ENCODE peak calls at places on chromosomes 7 and 10, in ten cellular contexts. I is adrenal gland, N is heart left ventricle, T is lower lobe of right lung, R is cardiac muscle cell, B is PC-3, S is IMR-90, Q is keratinocyte, U is GM23338, D is SJSA1. E is an unnamed sample.

GRCh38 chr7:97390915-97391593 is 273.6 kb downstream of the SDHAF3 start:
- DNase-seq in I (no peak), N (no peak), T (no peak), R (no peak), B (no peak), S (no peak), Q (no peak), U (no peak), D (no peak), E (no peak)

GRCh38 chr10:71701733-71702132 is 17.8 kb downstream of the C10orf105 start:
- DNase-seq in I (no peak), N (no peak), T (no peak), R (no peak), B (no peak), S (no peak), Q (no peak), U (no peak), D (no peak), E (no peak)

GRCh38 chr7:25861704-25862253 is 290.2 kb upstream of the NFE2L3 start:
- DNase-seq in I (no peak), N (no peak), T (no peak), R (no peak), B (no peak), S (no peak), Q (no peak), U (no peak), D (no peak), E (no peak)

GRCh38 chr7:80830584-80831319 is 88.1 kb downstream of the SEMA3C start:
- DNase-seq in I (no peak), N (peak; percentile 19), T (no peak), R (peak; percentile 29), B (peak; percentile 63), S (peak; percentile 48), Q (no peak), U (no peak), D (no peak), E (no peak)

GRCh38 chr10:87862644-87863101 is 660 bp downstream of the KLLN start:
- DNase-seq in I (no peak), N (no peak), T (no peak), R (no peak), B (peak; percentile 34), S (peak; percentile 57), Q (no peak), U (no peak), D (no peak), E (no peak)

GRCh38 chr7:99257675-99258074 is 15.0 kb upstream of the MYH16 start:
- DNase-seq in I (no peak), N (no peak), T (no peak), R (no peak), B (no peak), S (no peak), Q (no peak), U (no peak), D (no peak), E (no peak)

GRCh38 chr7:27187702-27188665 is 3.0 kb upstream of the HOXA11 start:
- DNase-seq in I (no peak), N (no peak), T (no peak), R (no peak), B (peak; percentile 52), S (no peak), Q (no peak), U (peak; percentile 72), D (peak; percentile 72), E (no peak)

GRCh38 chr10:100303724-100304319 is 17.3 kb upstream of the BLOC1S2 start:
- DNase-seq in I (no peak), N (no peak), T (no peak), R (peak; percentile 43), B (peak; percentile 47), S (peak; percentile 30), Q (no peak), U (peak; percentile 79), D (no peak), E (no peak)

GRCh38 chr10:62788861-62789467 is 15.6 kb upstream of the ADO start:
- DNase-seq in I (no peak), N (no peak), T (no peak), R (no peak), B (no peak), S (peak; percentile 22), Q (no peak), U (no peak), D (no peak), E (no peak)

GRCh38 chr7:1899951-1900762 is 230.1 kb downstream of the ELFN1 start:
- DNase-seq in I (no peak), N (peak; percentile 25), T (peak; percentile 29), R (no peak), B (no peak), S (no peak), Q (no peak), U (no peak), D (no peak), E (no peak)

GRCh38 chr7:92653136-92653535 is 62.9 kb upstream of the FAM133B start:
- DNase-seq in I (no peak), N (no peak), T (no peak), R (no peak), B (no peak), S (no peak), Q (no peak), U (no peak), D (no peak), E (no peak)

GRCh38 chr7:92655346-92655884 is 65.2 kb upstream of the FAM133B start:
- DNase-seq in I (no peak), N (no peak), T (no peak), R (no peak), B (no peak), S (no peak), Q (no peak), U (no peak), D (no peak), E (no peak)

GRCh38 chr7:92650391-92650790 is 60.2 kb upstream of the FAM133B start:
- DNase-seq in I (no peak), N (no peak), T (no peak), R (no peak), B (no peak), S (no peak), Q (no peak), U (no peak), D (no peak), E (no peak)

GRCh38 chr7:92648082-92648481 is 57.9 kb upstream of the FAM133B start:
- DNase-seq in I (no peak), N (no peak), T (no peak), R (no peak), B (no peak), S (no peak), Q (no peak), U (no peak), D (no peak), E (no peak)

GRCh38 chr7:92652536-92652935 is 62.3 kb upstream of the FAM133B start:
- DNase-seq in I (no peak), N (no peak), T (no peak), R (no peak), B (no peak), S (no peak), Q (no peak), U (no peak), D (no peak), E (no peak)
- H3K4me1 ChIP-seq in I (peaks cover 6% of the 10 kb centered on the region), N (no peaks in the 10 kb centered on the region), T (no peaks in the 10 kb centered on the region), R (peaks cover 10% of the 10 kb centered on the region), B (no peaks in the 10 kb centered on the region), S (peaks cover 4% of the 10 kb centered on the region), Q (no peaks in the 10 kb centered on the region), U (no peaks in the 10 kb centered on the region), D (no peaks in the 10 kb centered on the region), E (no peaks in the 10 kb centered on the region)

GRCh38 chr10:32144817-32145688 is 88.8 kb upstream of the KIF5B start:
- DNase-seq in I (no peak), N (no peak), T (no peak), R (no peak), B (no peak), S (no peak), Q (no peak), U (no peak), D (no peak), E (no peak)
- H3K27ac ChIP-seq in I (no peak overlapping the region), N (no peak overlapping the region), T (no peak overlapping the region), R (no peak overlapping the region), B (no peak overlapping the region), S (no peak overlapping the region), Q (peak overlapping the region; percentile 10), U (no peak overlapping the region), D (no peak overlapping the region), E (no peak overlapping the region)

GRCh38 chr7:152367170-152367569 is 68.6 kb downstream of the KMT2C start:
- DNase-seq in I (no peak), N (no peak), T (no peak), R (no peak), B (no peak), S (no peak), Q (no peak), U (no peak), D (no peak), E (no peak)

GRCh38 chr7:152363798-152364197 is 72.0 kb downstream of the KMT2C start:
- DNase-seq in I (no peak), N (no peak), T (no peak), R (no peak), B (no peak), S (no peak), Q (no peak), U (no peak), D (no peak), E (no peak)

GRCh38 chr7:152369518-152369917 is 66.3 kb downstream of the KMT2C start:
- DNase-seq in I (no peak), N (no peak), T (no peak), R (no peak), B (no peak), S (no peak), Q (no peak), U (no peak), D (no peak), E (no peak)

GRCh38 chr7:152365982-152366603 is 69.7 kb downstream of the KMT2C start:
- DNase-seq in I (no peak), N (no peak), T (no peak), R (no peak), B (no peak), S (no peak), Q (no peak), U (no peak), D (no peak), E (no peak)

GRCh38 chr7:152366662-152367061 is 69.1 kb downstream of the KMT2C start:
- DNase-seq in I (no peak), N (peak; percentile 58), T (no peak), R (peak; percentile 39), B (no peak), S (no peak), Q (no peak), U (no peak), D (no peak), E (no peak)
- H3K4me1 ChIP-seq in I (no peaks in the 10 kb centered on the region), N (no peaks in the 10 kb centered on the region), T (peaks cover 27% of the 10 kb centered on the region), R (no peaks in the 10 kb centered on the region), B (no peaks in the 10 kb centered on the region), S (peaks cover 10% of the 10 kb centered on the region), Q (no peaks in the 10 kb centered on the region), U (peaks cover 14% of the 10 kb centered on the region), D (peaks cover 3% of the 10 kb centered on the region), E (peaks cover 59% of the 10 kb centered on the region)

DNA sequence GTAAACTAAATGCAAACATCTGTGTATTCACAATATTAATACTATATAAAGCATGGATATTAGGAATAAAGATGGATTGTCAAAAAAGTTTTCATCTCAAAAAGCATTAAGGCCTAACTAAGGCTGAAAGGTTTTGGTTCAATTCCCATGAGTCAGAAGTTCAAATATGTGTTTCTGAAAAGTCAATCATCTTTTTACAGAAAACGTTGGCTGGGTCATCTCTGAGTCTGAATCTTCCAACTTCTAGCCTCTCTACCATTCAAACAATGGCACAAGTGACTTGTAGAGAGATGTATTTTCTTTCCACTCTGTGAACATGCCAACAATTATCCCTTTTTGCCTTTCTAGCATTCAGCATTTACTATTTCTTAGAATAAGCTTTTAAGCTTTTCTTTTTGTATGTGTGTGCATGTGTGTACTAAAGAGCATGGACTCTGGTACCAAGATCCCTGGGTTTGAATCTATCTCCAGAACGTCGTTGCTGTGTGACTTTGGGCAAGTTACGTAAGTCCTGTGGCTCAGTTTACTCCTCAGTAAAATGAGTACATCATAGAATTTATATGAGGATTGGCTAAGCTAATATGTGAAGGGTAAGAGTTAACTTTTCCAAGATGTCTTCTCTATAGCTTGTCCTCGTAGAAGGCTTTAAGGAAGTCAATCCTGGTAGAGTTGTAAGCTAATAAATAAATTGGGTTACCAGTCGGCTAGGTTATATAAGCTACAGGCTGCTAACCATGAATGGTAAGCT is 156.7 kb downstream of the CRPPA start:
- DNase-seq in I (no peak), N (no peak), T (no peak), R (no peak), B (no peak), S (no peak), Q (no peak), U (no peak), D (no peak), E (no peak)
- H3K27ac ChIP-seq in I (no peak overlapping the region), N (no peak overlapping the region), T (no peak overlapping the region), R (no peak overlapping the region), B (no peak overlapping the region), S (no peak overlapping the region), Q (no peak overlapping the region), U (no peak overlapping the region), D (no peak overlapping the region), E (no peak overlapping the region)